ENCODE peak calls at places on chromosomes 6 and 20, in eight cellular contexts. Q, I, S, W, U, G, D and C are unnamed samples.

GRCh38 chr20:23349338-23350006 is 1.1 kb upstream of the NXT1 start:
- DNase-seq in Q (no peak), I (no peak), S (no peak), W (no peak), U (no peak), G (no peak), D (no peak), C (no peak)

GRCh38 chr20:59988141-59988540 is 29.9 kb downstream of the CDH26 start:
- DNase-seq in Q (no peak), I (peak), S (peak), W (peak), U (no peak), G (no peak), D (no peak), C (no peak)

GRCh38 chr6:95091823-95092436 is 485.4 kb upstream of the MANEA start:
- DNase-seq in Q (no peak), I (peak), S (no peak), W (peak), U (peak), G (peak), D (no peak), C (no peak)

GRCh38 chr6:5990776-5991175 is 15.9 kb downstream of the NRN1 start:
- DNase-seq in Q (no peak), I (no peak), S (no peak), W (no peak), U (no peak), G (peak), D (no peak), C (no peak)

GRCh38 chr6:33663028-33663427 is 41.9 kb downstream of the ITPR3 start:
- DNase-seq in Q (no peak), I (no peak), S (no peak), W (no peak), U (no peak), G (no peak), D (no peak), C (no peak)

GRCh38 chr20:23061713-23062561 is 12.5 kb upstream of the THBD start:
- DNase-seq in Q (peak), I (peak), S (no peak), W (peak), U (peak), G (peak), D (no peak), C (no peak)

GRCh38 chr20:36236786-36237121 is 476 bp downstream of the AAR2 start:
- DNase-seq in Q (no peak), I (no peak), S (no peak), W (no peak), U (no peak), G (no peak), D (no peak), C (no peak)

GRCh38 chr6:90219168-90219985 is 77.3 kb downstream of the BACH2 start:
- DNase-seq in Q (no peak), I (peak), S (no peak), W (no peak), U (no peak), G (peak), D (peak), C (no peak)

GRCh38 chr6:121826156-121826810 is 390.8 kb downstream of the GJA1 start:
- DNase-seq in Q (no peak), I (peak), S (no peak), W (peak), U (no peak), G (peak), D (no peak), C (no peak)

GRCh38 chr6:19723533-19723932 is 113.6 kb upstream of the ID4 start:
- DNase-seq in Q (no peak), I (peak), S (no peak), W (peak), U (no peak), G (peak), D (peak), C (no peak)

GRCh38 chr6:132214716-132215115 is 186.6 kb downstream of the MOXD1 start:
- DNase-seq in Q (no peak), I (no peak), S (no peak), W (no peak), U (no peak), G (no peak), D (no peak), C (no peak)

GRCh38 chr6:2790588-2790987 is 25.4 kb downstream of the WRNIP1 start:
- DNase-seq in Q (peak), I (peak), S (no peak), W (no peak), U (no peak), G (peak), D (no peak), C (no peak)
- TF ChIP-seq CTCF in Q (no peak), I (no peak), S (no peak), W (no peak), U (no peak), G (peak), D (no peak), C (no peak)

GRCh38 chr6:10413850-10414765 is 766 bp downstream of the TFAP2A start:
- DNase-seq in Q (peak), I (peak), S (no peak), W (peak), U (no peak), G (no peak), D (no peak), C (no peak)
- TF ChIP-seq CTCF in Q (no peak), I (peak), S (no peak), W (peak), U (no peak), G (peak), D (peak), C (peak)

GRCh38 chr6:14396826-14397517 is 279.4 kb downstream of the CD83 start:
- DNase-seq in Q (peak), I (no peak), S (no peak), W (peak), U (no peak), G (peak), D (no peak), C (no peak)
- TF ChIP-seq CTCF in Q (peak), I (peak), S (no peak), W (no peak), U (peak), G (peak), D (peak), C (peak)

DNA sequence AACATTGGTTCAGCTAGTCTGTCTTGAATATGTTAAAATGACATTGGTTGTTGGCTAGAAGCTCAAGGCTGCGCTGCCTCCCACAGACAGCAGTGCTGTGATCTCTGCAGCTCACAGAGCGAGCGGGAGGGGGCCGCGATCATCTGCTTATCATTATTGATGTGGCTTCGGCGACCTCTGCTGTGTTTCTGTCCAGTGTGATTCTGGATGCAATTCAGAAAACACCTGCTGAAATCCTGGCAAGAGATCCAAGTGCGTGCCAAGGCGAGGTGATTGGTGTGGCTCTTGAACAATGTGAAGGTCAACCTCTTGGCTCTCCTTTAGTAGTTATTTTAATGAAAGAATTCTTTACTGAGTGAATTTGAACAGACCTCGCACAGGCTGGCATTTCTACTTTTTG is 142.3 kb upstream of the SASH1 start:
- DNase-seq in Q (no peak), I (no peak), S (no peak), W (no peak), U (no peak), G (no peak), D (no peak), C (no peak)
- TF ChIP-seq CTCF in Q (no peak), I (no peak), S (no peak), W (no peak), U (no peak), G (no peak), D (no peak), C (no peak)

DNA sequence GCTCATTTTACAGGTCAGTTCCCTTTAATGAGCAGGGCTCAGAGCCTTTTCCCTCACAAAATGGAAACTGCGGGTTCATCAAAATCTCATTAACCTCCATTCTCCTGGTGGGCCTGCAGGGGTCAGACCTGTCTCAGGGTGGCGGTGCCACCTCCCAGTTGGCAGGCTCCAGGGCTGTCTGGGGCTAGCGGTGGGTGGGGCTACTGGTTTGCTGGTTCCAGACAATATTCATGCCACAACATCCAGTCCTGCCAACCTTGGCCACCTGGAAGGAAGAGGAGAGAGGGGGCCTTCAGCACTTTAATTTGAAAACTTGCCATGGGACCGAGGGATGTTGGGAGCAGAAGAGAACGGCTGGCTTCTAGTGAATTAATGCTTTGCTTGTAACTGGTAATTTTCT is 41.9 kb upstream of the CTNNBL1 start:
- DNase-seq in Q (peak), I (peak), S (no peak), W (peak), U (peak), G (no peak), D (no peak), C (no peak)
- TF ChIP-seq CTCF in Q (peak), I (peak), S (no peak), W (peak), U (peak), G (peak), D (peak), C (peak)

GRCh38 chr6:167208819-167209576 is 51.2 kb upstream of the GPR31 start:
- DNase-seq in Q (no peak), I (no peak), S (no peak), W (no peak), U (no peak), G (no peak), D (no peak), C (peak)
- TF ChIP-seq CTCF in Q (no peak), I (no peak), S (no peak), W (no peak), U (no peak), G (no peak), D (no peak), C (no peak)